ENCODE peak calls at places on chromosomes 11 and 22, in nine cellular contexts. J, U, B, W, D, T, N, K and M are unnamed samples.
A peak's percentile ranks its signal among the peaks of the same experiment; 100 is the strongest.

GRCh38 chr11:85941380-85941973 is 86.3 kb downstream of the CCDC83 start:
- DNase-seq in U (no peak), N (peak; percentile 48), T (peak; percentile 39), W (peak; percentile 78), J (peak; percentile 12), B (peak; percentile 58), K (no peak), D (peak; percentile 37), M (no peak)

GRCh38 chr11:130103296-130103814 is 33.7 kb downstream of the APLP2 start:
- DNase-seq in D (no peak), B (peak; percentile 99), N (no peak), J (peak; percentile 63), K (no peak), T (no peak), U (peak; percentile 99), W (no peak), M (no peak)

GRCh38 chr22:45212306-45212709 is 28.4 kb downstream of the KIAA0930 start:
- DNase-seq in J (peak; percentile 68), B (peak; percentile 95), U (peak; percentile 74), W (no peak), T (peak; percentile 64), N (peak; percentile 73), D (no peak), K (no peak), M (peak; percentile 67)

GRCh38 chr11:11253995-11254394 is 99.1 kb downstream of the CSNK2A3 start:
- DNase-seq in B (no peak), W (no peak), D (no peak), J (no peak), U (no peak), K (no peak), N (no peak), T (no peak), M (no peak)

GRCh38 chr11:110497204-110497987 is 67.6 kb downstream of the FDX1 start:
- DNase-seq in W (no peak), N (no peak), K (no peak), U (no peak), J (no peak), B (no peak), D (no peak), T (no peak), M (peak; percentile 36)

GRCh38 chr11:67436459-67437081 is 912 bp downstream of the PTPRCAP start:
- DNase-seq in J (no peak), U (no peak), N (peak; percentile 56), B (peak; percentile 12), K (no peak), W (peak; percentile 55), T (peak; percentile 78), D (no peak), M (no peak)

GRCh38 chr11:66569076-66569475 is 670 bp upstream of the CTSF start:
- DNase-seq in W (no peak), T (no peak), U (no peak), D (no peak), J (no peak), B (no peak), N (no peak), K (no peak), M (no peak)

GRCh38 chr11:19777032-19777341 is 64.3 kb downstream of the NAV2 start:
- DNase-seq in K (peak; percentile 59), B (no peak), W (peak; percentile 59), J (no peak), D (peak; percentile 28), U (no peak), T (peak; percentile 40), N (no peak), M (no peak)

GRCh38 chr22:45072322-45072903 is 62.6 kb upstream of the PHF21B start:
- DNase-seq in K (no peak), N (no peak), D (peak; percentile 21), U (no peak), W (peak; percentile 50), B (peak; percentile 87), J (peak; percentile 62), T (no peak), M (no peak)

GRCh38 chr11:72782081-72782920 is 11.5 kb downstream of the STARD10 start:
- DNase-seq in B (no peak), U (no peak), T (peak; percentile 74), K (peak; percentile 54), N (no peak), W (peak; percentile 60), J (no peak), D (no peak), M (no peak)

GRCh38 chr22:48105254-48105653 is 1342.8 kb downstream of the TBC1D22A start:
- DNase-seq in N (no peak), U (no peak), K (no peak), D (no peak), T (no peak), J (no peak), B (no peak), W (no peak), M (no peak)
- H3K4me3 ChIP-seq in N (no peak overlapping the region), U (no peak overlapping the region), K (no peak overlapping the region), D (no peak overlapping the region), T (no peak overlapping the region), J (no peak overlapping the region), B (no peak overlapping the region), W (no peak overlapping the region), M (no peak overlapping the region)

DNA sequence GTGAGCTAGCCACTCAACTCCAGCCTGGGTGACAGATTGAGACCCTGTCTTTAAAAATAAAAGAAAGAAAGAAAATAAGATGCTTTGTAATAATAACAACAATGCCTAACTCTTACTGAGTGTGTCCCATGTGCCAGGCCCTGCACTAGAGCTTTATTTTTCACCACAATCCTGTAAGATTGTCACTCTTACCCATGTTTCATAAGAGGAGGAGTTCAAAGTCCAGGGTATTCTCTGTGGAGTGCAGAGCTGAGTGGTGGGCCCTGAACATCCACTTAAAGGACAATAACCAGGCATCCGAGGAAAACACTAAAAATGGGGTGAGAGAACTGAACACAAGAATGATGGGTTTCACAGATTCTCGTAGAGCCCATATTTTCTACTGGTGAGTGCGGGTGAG is 925 bp upstream of the C11orf52 start:
- DNase-seq in T (no peak), K (no peak), W (no peak), N (no peak), D (no peak), B (no peak), J (no peak), U (no peak), M (no peak)
- TF ChIP-seq CTCF in T (no peak), K (no peak), W (no peak), N (no peak), D (no peak), B (no peak), J (no peak), U (no peak), M (no peak)

DNA sequence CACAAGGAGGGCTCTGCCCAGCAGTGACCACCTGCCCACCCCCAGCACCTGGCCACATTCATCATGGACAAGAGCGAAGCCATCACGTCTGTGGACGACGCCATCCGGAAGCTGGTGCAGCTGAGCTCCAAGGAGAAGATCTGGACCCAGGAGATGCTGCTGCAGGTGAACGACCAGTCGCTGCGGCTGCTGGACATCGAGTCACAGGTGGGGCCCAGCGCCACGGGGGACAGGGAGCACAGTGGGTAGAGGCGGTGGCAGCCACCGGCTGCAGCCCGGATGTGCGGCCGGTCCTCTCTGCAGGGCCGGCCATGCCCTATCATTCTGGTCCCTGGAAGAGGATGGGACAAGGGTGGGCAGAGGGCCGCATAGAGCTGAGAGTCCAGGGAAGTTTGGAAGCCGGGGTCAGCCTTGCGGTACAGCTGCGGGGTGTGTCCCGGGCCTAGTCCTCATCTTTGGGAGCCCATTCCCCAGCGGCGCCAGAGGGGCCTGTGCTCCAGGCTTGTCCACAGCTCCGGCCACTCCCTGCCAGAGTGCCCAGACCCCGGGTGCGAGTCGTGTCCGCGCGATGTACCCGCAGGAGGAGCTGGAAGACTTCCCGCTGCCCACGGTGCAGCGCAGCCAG is 14.1 kb downstream of the EPS8L2 start:
- DNase-seq in W (no peak), D (no peak), B (no peak), K (peak; percentile 11), N (no peak), J (no peak), T (no peak), U (no peak), M (no peak)
- H3K4me3 ChIP-seq in W (no peak overlapping the region), D (no peak overlapping the region), B (no peak overlapping the region), K (no peak overlapping the region), N (no peak overlapping the region), J (no peak overlapping the region), T (no peak overlapping the region), U (no peak overlapping the region), M (no peak overlapping the region)

DNA sequence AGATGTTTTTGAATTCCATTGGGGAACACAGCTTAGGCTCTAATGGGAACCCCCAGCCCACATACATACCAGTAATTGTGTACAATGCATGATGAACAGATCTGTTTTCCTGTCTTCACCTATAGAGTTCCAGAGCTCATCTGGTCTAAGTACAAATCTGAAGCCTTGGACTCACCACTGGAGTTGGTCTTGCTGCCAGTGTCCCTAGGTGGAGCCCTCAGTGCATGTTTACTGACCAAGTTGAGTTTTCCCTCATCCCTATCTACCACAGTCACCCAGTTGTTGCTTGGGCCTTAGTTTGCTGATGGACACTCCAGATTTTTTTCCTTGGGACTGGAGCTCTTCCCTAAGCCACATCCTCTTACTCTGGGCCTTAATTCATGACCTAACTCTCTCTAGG is 159.2 kb upstream of the DDI1 start:
- DNase-seq in W (peak; percentile 33), D (no peak), U (no peak), T (no peak), K (no peak), N (no peak), B (peak; percentile 14), J (no peak), M (no peak)
- TF ChIP-seq CTCF in W (peak; percentile 50), D (no peak), U (peak; percentile 27), T (no peak), K (no peak), N (no peak), B (no peak), J (no peak), M (no peak)

DNA sequence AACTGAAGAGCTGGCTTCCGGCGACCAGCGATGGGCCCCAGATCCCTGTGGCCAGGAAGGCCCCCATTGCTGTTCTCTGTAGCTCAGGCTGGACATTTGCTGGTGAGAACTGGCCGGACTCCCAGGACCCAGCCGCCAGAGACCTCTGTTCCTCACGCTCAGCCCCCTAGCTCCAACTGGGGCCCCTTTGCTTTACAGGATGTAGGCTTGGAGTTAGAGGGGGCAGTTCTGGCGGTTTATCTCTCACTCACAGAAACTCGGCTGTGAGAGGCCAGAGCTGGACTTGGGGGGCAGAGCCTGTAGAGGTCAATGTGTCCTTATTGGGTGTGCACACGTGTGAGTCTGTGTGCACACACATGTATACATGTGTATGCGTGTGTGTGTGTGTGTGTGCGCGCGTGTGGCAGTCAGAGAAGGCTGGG is 494 bp downstream of the SMIM38 start:
- DNase-seq in T (no peak), J (no peak), B (no peak), K (no peak), W (no peak), U (no peak), N (no peak), D (no peak), M (no peak)
- H3K4me3 ChIP-seq in T (no peak overlapping the region), J (no peak overlapping the region), B (no peak overlapping the region), K (no peak overlapping the region), W (no peak overlapping the region), U (no peak overlapping the region), N (no peak overlapping the region), D (no peak overlapping the region), M (no peak overlapping the region)